ENCODE peak calls at places on chromosomes 5 and 9, in six cellular contexts. L is cardiac muscle cell, P is body of pancreas, V is IMR-90, D is left ventricle myocardium inferior, W is thyroid gland. I is an unnamed sample.

GRCh38 chr9:22446950-22447606 is 454 bp downstream of the DMRTA1 start:
- DNase-seq in L (peak; percentile 88), P (peak; percentile 78), V (peak; percentile 20), D (peak; percentile 58), W (peak; percentile 73), I (no peak)

GRCh38 chr5:42064821-42065220 is 139.7 kb downstream of the FBXO4 start:
- DNase-seq in L (no peak), P (no peak), V (no peak), D (no peak), W (no peak), I (no peak)

GRCh38 chr5:16687898-16688297 is 71.1 kb upstream of the RETREG1 start:
- DNase-seq in L (no peak), P (no peak), V (no peak), D (no peak), W (no peak), I (no peak)

GRCh38 chr5:111741270-111741669 is 15.7 kb downstream of the NREP start:
- DNase-seq in L (no peak), P (no peak), V (peak; percentile 65), D (no peak), W (no peak), I (no peak)

GRCh38 chr9:33750839-33751339 is 44.5 kb upstream of the PRSS3 start:
- DNase-seq in L (peak; percentile 12), P (no peak), V (no peak), D (no peak), W (peak; percentile 3), I (no peak)

GRCh38 chr5:171984748-171985419 is 21.6 kb downstream of the FBXW11 start:
- DNase-seq in L (no peak), P (no peak), V (peak; percentile 98), D (no peak), W (no peak), I (no peak)

GRCh38 chr5:78908173-78908901 is 76.8 kb downstream of the ARSB start:
- DNase-seq in L (peak; percentile 80), P (peak; percentile 71), V (peak; percentile 91), D (peak; percentile 68), W (peak; percentile 90), I (peak; percentile 64)

GRCh38 chr5:52579391-52579790 is 208.3 kb upstream of the ITGA1 start:
- DNase-seq in L (no peak), P (no peak), V (no peak), D (no peak), W (no peak), I (no peak)

GRCh38 chr9:104765138-104765537 is 1.2 kb downstream of the NIPSNAP3B start:
- DNase-seq in L (no peak), P (no peak), V (no peak), D (no peak), W (no peak), I (no peak)

GRCh38 chr9:135574331-135574730 is 12.8 kb downstream of the PAEP start:
- DNase-seq in L (no peak), P (no peak), V (no peak), D (no peak), W (peak; percentile 35), I (no peak)

GRCh38 chr5:108459661-108460170 is 77.8 kb upstream of the FBXL17 start:
- DNase-seq in L (no peak), P (no peak), V (no peak), D (no peak), W (no peak), I (no peak)

GRCh38 chr5:144812770-144813169 is 642.1 kb downstream of the KCTD16 start:
- DNase-seq in L (no peak), P (peak; percentile 25), V (peak; percentile 90), D (no peak), W (no peak), I (no peak)

GRCh38 chr9:36492849-36493248 is 79.8 kb upstream of the MELK start:
- DNase-seq in L (no peak), P (no peak), V (peak; percentile 12), D (no peak), W (no peak), I (no peak)

GRCh38 chr5:10307206-10308148 is at the start of gene CMBL:
- DNase-seq in L (peak; percentile 37), P (peak; percentile 48), V (peak; percentile 48), D (peak; percentile 62), W (peak; percentile 57), I (no peak)

GRCh38 chr9:124105266-124105665 is 93.7 kb downstream of the LHX2 start:
- DNase-seq in L (no peak), P (no peak), V (no peak), D (peak; percentile 24), W (no peak), I (no peak)

GRCh38 chr5:77770293-77771005 is 5.7 kb downstream of the TBCA start:
- DNase-seq in L (no peak), P (no peak), V (peak; percentile 27), D (no peak), W (no peak), I (no peak)

GRCh38 chr5:27472000-27472763 is 433.8 kb upstream of the CDH9 start:
- DNase-seq in L (peak; percentile 82), P (peak; percentile 13), V (peak; percentile 19), D (no peak), W (no peak), I (no peak)

DNA sequence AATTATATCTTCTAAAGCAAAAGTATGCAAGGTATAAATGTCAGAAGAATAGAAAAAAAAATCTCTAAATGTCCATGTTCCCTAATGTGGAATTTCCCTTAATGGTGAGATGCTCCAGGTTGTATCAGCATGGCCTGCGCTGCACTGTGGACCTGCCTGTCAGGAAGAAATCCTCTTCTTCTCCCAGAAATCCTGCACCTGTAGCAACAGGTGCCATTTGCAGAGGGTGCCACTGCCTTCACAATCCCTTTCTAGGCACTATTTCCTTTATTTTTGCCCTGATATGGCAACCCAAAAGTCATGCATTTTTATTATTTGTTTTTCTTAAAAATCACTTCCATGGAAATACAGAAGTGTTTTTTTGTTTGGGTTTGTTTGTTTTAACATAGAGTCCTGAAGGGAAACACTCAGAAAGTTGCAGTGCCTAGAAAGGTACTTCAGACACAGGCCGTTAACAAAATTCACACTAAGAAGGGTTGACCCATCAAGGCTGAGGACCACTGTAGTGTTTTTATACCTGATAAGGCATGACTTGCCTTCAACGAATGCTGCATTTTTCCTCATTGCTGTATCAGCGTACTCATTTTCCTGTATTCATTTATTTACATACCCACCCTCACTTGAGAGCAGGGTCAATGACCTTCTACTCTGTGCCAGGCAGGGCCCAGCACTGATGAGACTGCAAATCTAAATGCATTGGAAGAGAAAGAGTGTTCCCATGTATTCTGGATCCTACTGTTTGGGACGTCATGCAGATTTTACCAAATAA is 177.8 kb downstream of the SNX18 start:
- DNase-seq in L (no peak), P (no peak), V (no peak), D (no peak), W (peak; percentile 24), I (no peak)
- H3K4me1 ChIP-seq in L (peaks cover 5% of the 10 kb centered on the region), P (no peaks in the 10 kb centered on the region), V (peaks cover 14% of the 10 kb centered on the region), D (peaks cover 38% of the 10 kb centered on the region), W (peaks cover 20% of the 10 kb centered on the region), I (no peaks in the 10 kb centered on the region)

DNA sequence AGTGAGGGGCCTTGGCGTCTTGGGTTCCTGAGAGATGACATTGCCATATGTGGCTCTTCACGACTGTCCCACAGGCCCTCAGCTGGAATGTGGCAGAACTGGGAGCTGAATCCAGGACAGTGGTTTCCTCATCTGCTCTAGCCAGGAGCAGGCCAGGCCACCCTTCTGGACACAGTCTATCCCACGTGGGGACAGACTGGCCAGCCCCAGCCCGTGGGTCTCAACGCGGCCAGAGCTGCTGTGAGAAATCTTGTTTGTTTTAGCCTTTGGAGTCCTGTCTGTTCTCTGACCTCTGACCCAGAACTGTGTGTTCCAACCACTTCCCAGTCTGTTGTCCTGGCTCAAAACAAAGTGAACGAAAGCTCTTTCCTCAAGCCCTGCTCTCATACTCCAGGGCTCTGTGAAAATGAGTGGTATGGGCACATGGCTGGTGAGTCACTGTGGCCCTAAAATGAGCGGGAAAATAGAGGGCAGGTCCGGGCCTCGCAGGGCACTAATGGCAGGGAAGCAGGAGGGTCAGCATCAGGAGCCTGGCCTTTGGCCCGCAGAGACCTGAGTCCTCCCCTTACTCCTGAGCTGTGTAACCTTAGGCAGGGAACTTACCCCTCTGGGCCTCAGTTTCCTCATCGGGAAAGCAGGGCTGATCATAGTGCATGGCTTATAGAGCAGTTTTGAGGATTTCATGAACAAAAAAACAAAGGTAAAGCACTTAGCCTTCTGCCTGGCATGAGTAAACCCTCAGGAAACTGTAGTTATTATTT is 34.8 kb upstream of the GLRX start:
- DNase-seq in L (no peak), P (peak; percentile 79), V (peak; percentile 91), D (peak; percentile 81), W (peak; percentile 54), I (peak; percentile 96)
- H3K4me1 ChIP-seq in L (peaks cover 54% of the 10 kb centered on the region), P (peaks cover 50% of the 10 kb centered on the region), V (peaks cover 29% of the 10 kb centered on the region), D (peaks cover 66% of the 10 kb centered on the region), W (peaks cover 62% of the 10 kb centered on the region), I (peaks cover 74% of the 10 kb centered on the region)

GRCh38 chr5:119752921-119753886 is 123.8 kb downstream of the FAM170A start:
- DNase-seq in L (no peak), P (no peak), V (no peak), D (no peak), W (no peak), I (no peak)
- H3K4me1 ChIP-seq in L (no peaks in the 10 kb centered on the region), P (peaks cover 6% of the 10 kb centered on the region), V (no peaks in the 10 kb centered on the region), D (no peaks in the 10 kb centered on the region), W (no peaks in the 10 kb centered on the region), I (no peaks in the 10 kb centered on the region)

GRCh38 chr9:89495824-89496555 is 1.9 kb downstream of the SEMA4D start:
- DNase-seq in L (no peak), P (no peak), V (no peak), D (no peak), W (no peak), I (no peak)

GRCh38 chr9:89497978-89498844 is at the start of gene SEMA4D:
- DNase-seq in L (peak; percentile 83), P (peak; percentile 78), V (peak; percentile 51), D (peak; percentile 73), W (peak; percentile 80), I (no peak)

GRCh38 chr9:89497181-89497963 is 541 bp downstream of the SEMA4D start:
- DNase-seq in L (peak; percentile 63), P (peak; percentile 33), V (no peak), D (no peak), W (peak; percentile 56), I (no peak)

GRCh38 chr9:89498845-89499480 is 1.1 kb upstream of the SEMA4D start:
- DNase-seq in L (no peak), P (no peak), V (no peak), D (no peak), W (no peak), I (no peak)

DNA sequence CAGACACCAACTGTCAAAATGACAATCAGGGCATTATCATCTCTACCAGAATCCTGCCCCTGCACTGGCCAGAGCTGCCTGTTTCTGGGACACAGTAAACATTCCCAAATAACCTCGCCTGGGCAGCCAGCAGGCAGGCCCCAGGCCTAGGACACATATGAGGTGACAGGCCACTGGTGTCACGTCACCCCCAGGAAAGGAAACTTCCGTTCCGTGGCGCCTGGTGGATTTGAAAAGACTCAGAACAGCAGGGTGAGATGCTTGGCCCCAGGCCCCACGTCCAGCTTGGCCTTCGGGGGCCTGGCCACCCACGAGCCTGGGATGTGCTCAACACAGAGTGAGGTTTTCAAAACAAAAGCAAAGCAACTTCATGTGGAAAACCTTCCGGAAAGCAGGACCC is 1.3 kb downstream of the SEMA4D start:
- DNase-seq in L (no peak), P (no peak), V (no peak), D (no peak), W (no peak), I (no peak)
- H3K4me1 ChIP-seq in L (peaks cover 13% of the 10 kb centered on the region), P (peaks cover 14% of the 10 kb centered on the region), V (no peaks in the 10 kb centered on the region), D (peaks cover 10% of the 10 kb centered on the region), W (peaks cover 29% of the 10 kb centered on the region), I (no peaks in the 10 kb centered on the region)

GRCh38 chr5:82319192-82319591 is 41.0 kb upstream of the RPS23 start:
- DNase-seq in L (no peak), P (no peak), V (no peak), D (no peak), W (no peak), I (no peak)
- H3K4me1 ChIP-seq in L (no peaks in the 10 kb centered on the region), P (no peaks in the 10 kb centered on the region), V (peaks cover 4% of the 10 kb centered on the region), D (no peaks in the 10 kb centered on the region), W (no peaks in the 10 kb centered on the region), I (no peaks in the 10 kb centered on the region)